ENCODE peak calls at places on chromosomes 2 and 18, in nine cellular contexts. W, X, L, U, D, H, J, N and P are unnamed samples.
A peak's percentile ranks its signal among the peaks of the same experiment; 100 is the strongest.

GRCh38 chr2:42979416-42979869 is 187.1 kb upstream of the HAAO start:
- DNase-seq in X (no peak), L (no peak), U (no peak), D (no peak), W (no peak), J (no peak), N (no peak), H (no peak), P (no peak)

GRCh38 chr18:61731169-61731568 is 161.6 kb downstream of the RNF152 start:
- DNase-seq in N (no peak), J (no peak), H (peak; percentile 38), X (no peak), U (peak; percentile 88), W (no peak), L (no peak), D (no peak), P (peak; percentile 89)

GRCh38 chr18:61569176-61569892 is 236.1 kb downstream of the CDH20 start:
- DNase-seq in N (peak; percentile 76), X (no peak), D (no peak), U (peak; percentile 91), H (peak; percentile 68), W (peak; percentile 80), L (peak; percentile 19), J (no peak), P (peak; percentile 94)

GRCh38 chr2:132282911-132283310 is 121.2 kb upstream of the ANKRD30BL start:
- DNase-seq in J (no peak), D (no peak), L (no peak), U (no peak), N (no peak), W (no peak), X (no peak), H (no peak), P (no peak)

GRCh38 chr2:98482362-98482761 is 37.7 kb downstream of the INPP4A start:
- DNase-seq in N (no peak), L (no peak), J (no peak), W (no peak), H (no peak), X (no peak), D (no peak), U (no peak), P (no peak)

GRCh38 chr2:162074937-162075688 is 1.1 kb upstream of the DPP4 start:
- DNase-seq in J (no peak), N (peak; percentile 85), W (no peak), X (no peak), H (peak; percentile 32), D (no peak), L (no peak), U (no peak), P (peak; percentile 61)

GRCh38 chr2:112881217-112882000 is 29.6 kb upstream of the IL37 start:
- DNase-seq in D (no peak), W (peak; percentile 74), H (peak; percentile 80), L (no peak), N (peak; percentile 83), J (peak; percentile 69), U (no peak), X (peak; percentile 48), P (peak; percentile 84)

GRCh38 chr2:128234613-128235012 is 84.1 kb downstream of the HS6ST1 start:
- DNase-seq in X (no peak), U (no peak), N (no peak), L (no peak), H (no peak), D (no peak), J (no peak), W (no peak), P (peak; percentile 48)

GRCh38 chr2:71336802-71337201 is 5.2 kb downstream of the ZNF638 start:
- DNase-seq in U (peak; percentile 17), N (peak; percentile 79), L (no peak), H (peak; percentile 58), J (no peak), D (no peak), W (no peak), X (no peak), P (peak; percentile 47)

GRCh38 chr2:129752686-129753085 is 226.8 kb upstream of the RAB6C start:
- DNase-seq in U (no peak), D (no peak), J (no peak), N (no peak), X (no peak), W (peak; percentile 31), L (no peak), H (no peak), P (no peak)

GRCh38 chr18:2597639-2598038 is 26.3 kb downstream of the NDC80 start:
- DNase-seq in U (no peak), L (no peak), X (no peak), W (no peak), D (peak; percentile 55), H (no peak), N (no peak), J (no peak), P (no peak)

GRCh38 chr18:37435996-37436395 is 129.6 kb downstream of the CELF4 start:
- DNase-seq in L (no peak), J (no peak), D (no peak), N (peak; percentile 53), U (no peak), H (peak; percentile 68), W (no peak), X (no peak), P (peak; percentile 38)

GRCh38 chr2:11344342-11344955 is at the start of gene ROCK2:
- DNase-seq in W (peak; percentile 96), L (peak; percentile 90), J (peak; percentile 92), D (peak; percentile 34), U (peak; percentile 87), N (peak; percentile 91), X (peak; percentile 69), H (peak; percentile 93), P (peak; percentile 84)

GRCh38 chr2:179377296-179377695 is 112.7 kb upstream of the SESTD1 start:
- DNase-seq in W (no peak), X (no peak), U (peak; percentile 53), H (no peak), D (no peak), N (peak; percentile 27), J (no peak), L (no peak), P (peak; percentile 16)

GRCh38 chr2:186486651-186487647 is 889 bp downstream of the ZC3H15 start:
- DNase-seq in X (no peak), N (peak; percentile 55), L (no peak), J (no peak), H (no peak), U (no peak), D (peak; percentile 46), W (no peak), P (peak; percentile 18)

GRCh38 chr2:171964328-171964727 is 35.4 kb upstream of the METAP1D start:
- DNase-seq in H (no peak), X (no peak), N (no peak), J (no peak), W (no peak), D (no peak), U (no peak), L (no peak), P (no peak)

GRCh38 chr2:72012886-72013574 is 134.6 kb downstream of the CYP26B1 start:
- DNase-seq in J (no peak), N (no peak), W (peak; percentile 98), D (no peak), X (no peak), U (no peak), H (no peak), L (no peak), P (no peak)